ENCODE peak calls at places on chromosome 22, in ten cellular contexts. Y is psoas muscle; O is testis; R is transverse colon; I is upper lobe of left lung; B is suprapubic skin; F is CD8-positive, alpha-beta memory T cell; M is thoracic aorta; L is K562; E is OCI-LY7. P is an unnamed sample. For H3K4me1, the result is how much of the 10 kb centered on the place peaks cover.

GRCh38 chr22:24822471-24822870 is 16.5 kb downstream of the SGSM1 start:
- DNase-seq in L (no peak), F (no peak), Y (no peak), R (no peak), E (no peak), B (no peak), O (no peak), M (no peak), I (no peak), P (no peak)

GRCh38 chr22:44019416-44019815 is 4.7 kb upstream of the PARVB start:
- DNase-seq in B (no peak), Y (no peak), I (no peak), O (no peak), R (no peak), L (no peak), E (no peak), F (no peak), M (no peak), P (no peak)

GRCh38 chr22:47406180-47406723 is 643.8 kb downstream of the TBC1D22A start:
- DNase-seq in I (no peak), Y (no peak), R (no peak), B (peak), L (no peak), F (no peak), E (no peak), M (no peak), O (no peak), P (no peak)

GRCh38 chr22:38570841-38571364 is 920 bp upstream of the DMC1 start:
- DNase-seq in O (peak), L (no peak), F (peak), I (peak), M (no peak), E (peak), Y (peak), R (peak), B (no peak), P (peak)

GRCh38 chr22:37196539-37197450 is 8.7 kb upstream of the C1QTNF6 start:
- DNase-seq in B (peak), I (peak), R (peak), E (no peak), M (no peak), Y (peak), O (peak), F (no peak), L (no peak), P (peak)

GRCh38 chr22:25134028-25134427 is 65.6 kb upstream of the CRYBB3 start:
- DNase-seq in F (no peak), I (peak), Y (no peak), O (no peak), M (no peak), R (peak), L (no peak), E (no peak), B (no peak), P (peak)

GRCh38 chr22:49735411-49736311 is 92.0 kb downstream of the BRD1 start:
- DNase-seq in E (no peak), O (no peak), L (peak), I (peak), Y (no peak), R (no peak), F (no peak), M (no peak), B (no peak), P (no peak)

GRCh38 chr22:35524966-35525686 is 15.5 kb upstream of the RASD2 start:
- DNase-seq in F (no peak), B (no peak), O (peak), Y (no peak), I (no peak), E (no peak), R (no peak), M (no peak), L (no peak), P (no peak)

GRCh38 chr22:36320553-36320952 is 67.2 kb downstream of the MYH9 start:
- DNase-seq in R (no peak), E (no peak), I (no peak), Y (no peak), F (no peak), B (no peak), O (no peak), M (no peak), L (no peak), P (peak)

GRCh38 chr22:32693102-32693501 is 108.4 kb upstream of the TIMP3 start:
- DNase-seq in E (no peak), O (no peak), R (no peak), I (no peak), F (no peak), M (no peak), L (no peak), B (no peak), Y (no peak), P (no peak)

GRCh38 chr22:17451251-17451765 is 82.0 kb downstream of the CECR2 start:
- DNase-seq in R (no peak), I (no peak), F (no peak), Y (no peak), L (no peak), B (no peak), O (no peak), M (no peak), E (no peak), P (no peak)

GRCh38 chr22:44574057-44574456 is 76.0 kb upstream of the RTL6 start:
- DNase-seq in R (no peak), B (peak), E (no peak), I (peak), F (no peak), L (no peak), Y (peak), M (peak), O (peak), P (no peak)

GRCh38 chr22:16970446-16970845 is 37.6 kb downstream of the GAB4 start:
- DNase-seq in M (no peak), I (no peak), F (no peak), L (no peak), B (no peak), Y (no peak), E (peak), O (no peak), R (no peak), P (no peak)

GRCh38 chr22:25564320-25564978 is at the start of gene GRK3:
- DNase-seq in M (no peak), B (peak), E (peak), O (peak), Y (peak), I (peak), L (peak), R (peak), F (peak), P (peak)

GRCh38 chr22:48061726-48062125 is 1299.3 kb downstream of the TBC1D22A start:
- DNase-seq in I (no peak), F (no peak), R (no peak), B (no peak), M (no peak), L (no peak), Y (no peak), O (no peak), E (no peak), P (no peak)

GRCh38 chr22:38069372-38070249 is 12.4 kb downstream of the PICK1 start:
- DNase-seq in I (no peak), R (peak), B (peak), L (peak), O (peak), F (no peak), E (peak), Y (peak), M (peak), P (peak)

GRCh38 chr22:39208013-39208680 is 36.6 kb downstream of the PDGFB start:
- DNase-seq in R (no peak), F (no peak), L (peak), I (peak), B (peak), O (no peak), M (no peak), E (no peak), Y (no peak), P (no peak)

GRCh38 chr22:44272330-44272729 is 40.4 kb downstream of the SHISAL1 start:
- DNase-seq in E (no peak), Y (no peak), I (no peak), R (no peak), O (no peak), L (no peak), M (no peak), B (no peak), F (no peak), P (no peak)

GRCh38 chr22:28788601-28789000 is 11.8 kb downstream of the XBP1 start:
- DNase-seq in R (no peak), Y (no peak), M (no peak), I (no peak), O (no peak), B (no peak), E (no peak), F (no peak), L (no peak), P (no peak)

GRCh38 chr22:37220543-37220968 is 8.3 kb upstream of the SSTR3 start:
- DNase-seq in Y (no peak), B (no peak), L (no peak), R (no peak), E (no peak), I (no peak), M (no peak), F (no peak), O (no peak), P (no peak)

GRCh38 chr22:29720824-29721323 is 1.1 kb downstream of the CABP7 start:
- DNase-seq in F (no peak), O (no peak), I (no peak), M (no peak), B (no peak), R (no peak), Y (no peak), E (no peak), L (no peak), P (no peak)

GRCh38 chr22:35622132-35622913 is 5.2 kb upstream of the MB start:
- DNase-seq in L (no peak), M (no peak), O (peak), F (no peak), E (no peak), R (peak), Y (peak), B (peak), I (no peak), P (peak)

GRCh38 chr22:50218153-50218995 is 17.6 kb downstream of the SELENOO start:
- DNase-seq in I (peak), O (no peak), M (no peak), Y (no peak), R (no peak), E (no peak), L (no peak), B (no peak), F (no peak), P (no peak)

GRCh38 chr22:49255741-49256318 is 571.8 kb downstream of the BRD1 start:
- DNase-seq in L (no peak), O (no peak), B (peak), Y (no peak), E (no peak), M (no peak), F (no peak), R (no peak), I (no peak), P (no peak)

GRCh38 chr22:33272866-33273265 is 214.7 kb upstream of the SYN3 start:
- DNase-seq in Y (no peak), M (no peak), O (no peak), E (peak), B (no peak), R (no peak), F (no peak), L (no peak), I (no peak), P (no peak)

GRCh38 chr22:36860438-36860820 is 377 bp upstream of the NCF4 start:
- DNase-seq in B (no peak), R (no peak), E (no peak), L (no peak), M (no peak), Y (no peak), O (no peak), I (no peak), F (no peak), P (no peak)

GRCh38 chr22:34975721-34976120 is 90.2 kb upstream of the ISX start:
- DNase-seq in O (no peak), B (no peak), L (no peak), M (no peak), E (peak), F (no peak), R (no peak), I (no peak), Y (no peak), P (no peak)

GRCh38 chr22:17114173-17114957 is 6.8 kb downstream of the TMEM121B start:
- DNase-seq in B (no peak), M (no peak), I (no peak), L (no peak), O (no peak), F (no peak), R (no peak), Y (no peak), E (no peak), P (no peak)

GRCh38 chr22:48781868-48782267 is 1045.8 kb downstream of the BRD1 start:
- DNase-seq in I (peak), O (no peak), M (no peak), B (no peak), R (no peak), Y (no peak), F (no peak), L (no peak), E (no peak), P (no peak)

GRCh38 chr22:44669725-44670027 is 32.3 kb upstream of the PRR5 start:
- DNase-seq in I (no peak), Y (no peak), M (no peak), L (peak), E (no peak), F (no peak), R (no peak), O (no peak), B (no peak), P (no peak)

GRCh38 chr22:47795477-47796127 is 1033.2 kb downstream of the TBC1D22A start:
- DNase-seq in M (no peak), O (no peak), E (no peak), F (no peak), Y (no peak), I (no peak), L (no peak), R (no peak), B (peak), P (no peak)

GRCh38 chr22:32587449-32587848 is 112.8 kb downstream of the FBXO7 start:
- DNase-seq in R (no peak), I (no peak), F (no peak), O (peak), Y (peak), B (peak), L (no peak), M (no peak), E (no peak), P (no peak)

GRCh38 chr22:50544078-50544745 is 1.5 kb upstream of the KLHDC7B start:
- DNase-seq in R (peak), Y (peak), B (peak), F (peak), E (peak), I (peak), O (peak), M (no peak), L (no peak), P (peak)

GRCh38 chr22:41468381-41469217 is at the start of the genes ACO2 and PHF5A:
- DNase-seq in Y (peak), I (peak), M (peak), R (peak), F (peak), L (peak), E (peak), B (peak), O (peak), P (peak)

GRCh38 chr22:44538071-44538470 is 40.0 kb upstream of the RTL6 start:
- DNase-seq in R (no peak), Y (no peak), O (no peak), M (no peak), E (no peak), L (no peak), I (no peak), F (no peak), B (no peak), P (no peak)

GRCh38 chr22:37608477-37609239 is at the start of gene GGA1:
- DNase-seq in O (peak), I (peak), M (peak), E (peak), R (peak), F (peak), B (peak), L (peak), Y (peak), P (peak)

GRCh38 chr22:36325163-36326031 is 62.4 kb downstream of the MYH9 start:
- DNase-seq in F (no peak), R (peak), I (peak), M (peak), L (no peak), B (no peak), E (no peak), O (peak), Y (peak), P (peak)

GRCh38 chr22:47369020-47369419 is 606.6 kb downstream of the TBC1D22A start:
- DNase-seq in B (peak), M (no peak), E (no peak), Y (no peak), R (no peak), L (no peak), I (no peak), O (peak), F (no peak), P (no peak)

DNA sequence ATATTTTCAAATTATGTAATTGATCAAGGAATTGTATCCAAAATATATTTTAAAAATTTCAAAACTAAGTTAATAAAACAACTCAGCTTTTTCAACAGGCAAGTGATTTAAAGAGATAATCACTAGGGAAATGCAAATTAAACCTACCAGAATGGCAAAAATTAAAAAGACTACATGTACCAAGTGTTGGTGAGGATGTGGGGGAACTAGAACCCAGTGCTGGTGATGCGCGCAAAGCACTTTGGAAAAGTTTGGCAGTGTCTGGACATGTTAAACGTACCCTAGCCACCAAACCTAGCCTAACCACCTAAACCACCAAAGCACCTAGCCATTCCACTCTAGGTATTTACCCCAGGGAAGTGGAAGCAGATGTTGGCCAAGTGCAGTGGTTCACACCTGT is 22.9 kb downstream of the PACSIN2 start:
- DNase-seq in O (no peak), R (no peak), Y (no peak), M (no peak), L (no peak), B (no peak), E (no peak), F (no peak), I (no peak), P (no peak)
- H3K4me1 ChIP-seq in O (under half), R (under half), Y (under half), M (under half), L (under half), B (half or more), E (under half), F (under half), I (half or more), P (half or more)

DNA sequence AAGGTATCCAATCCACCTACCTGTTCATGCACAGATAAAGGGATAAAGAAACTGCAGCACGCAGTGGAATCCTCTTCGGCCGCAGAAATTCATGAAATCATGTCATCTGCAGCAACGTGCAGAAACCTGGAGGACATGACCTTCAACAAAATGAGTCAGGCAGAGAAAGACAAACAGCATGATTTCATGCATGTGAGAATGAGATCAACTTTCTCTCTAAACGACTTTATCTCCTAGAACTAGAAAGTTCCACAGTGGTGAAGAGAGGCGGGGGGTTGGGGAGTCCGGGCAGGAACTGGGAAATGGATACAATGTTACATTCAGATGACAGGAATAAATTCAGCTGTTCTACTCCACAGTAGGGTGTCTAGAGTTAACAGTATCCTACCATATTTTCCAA is 9.9 kb downstream of the RGL4 start:
- DNase-seq in E (no peak), F (no peak), M (no peak), L (no peak), R (no peak), Y (no peak), O (peak), B (no peak), I (no peak), P (no peak)
- H3K4me3 ChIP-seq in E (no peak), F (no peak), M (no peak), L (no peak), R (no peak), Y (no peak), O (no peak), B (no peak), I (no peak), P (no peak)

GRCh38 chr22:42919199-42919598 is 62.1 kb upstream of the ARFGAP3 start:
- DNase-seq in E (no peak), Y (no peak), O (no peak), M (no peak), L (no peak), R (no peak), B (no peak), I (no peak), F (no peak), P (no peak)
- H3K4me1 ChIP-seq in E (under half), Y (half or more), O (under half), M (under half), L (under half), R (under half), B (half or more), I (under half), F (under half), P (under half)

GRCh38 chr22:27226666-27227065 is 569.3 kb downstream of the MIAT start:
- DNase-seq in E (no peak), B (no peak), M (no peak), I (no peak), R (no peak), L (no peak), O (no peak), F (no peak), Y (no peak), P (no peak)

GRCh38 chr22:27222178-27222577 is 564.8 kb downstream of the MIAT start:
- DNase-seq in I (no peak), Y (no peak), B (no peak), M (no peak), F (no peak), R (no peak), L (no peak), E (no peak), O (no peak), P (no peak)

GRCh38 chr22:27224485-27225364 is 567.3 kb downstream of the MIAT start:
- DNase-seq in B (no peak), F (no peak), E (no peak), O (peak), I (no peak), M (no peak), R (no peak), Y (peak), L (no peak), P (no peak)

GRCh38 chr22:27220349-27220748 is 563.0 kb downstream of the MIAT start:
- DNase-seq in O (no peak), L (no peak), E (no peak), I (no peak), M (no peak), B (no peak), F (no peak), R (no peak), Y (peak), P (no peak)

GRCh38 chr22:27223317-27224177 is 566.2 kb downstream of the MIAT start:
- DNase-seq in I (no peak), E (no peak), Y (no peak), F (no peak), B (no peak), O (no peak), L (no peak), M (no peak), R (no peak), P (no peak)
- H3K4me3 ChIP-seq in I (no peak), E (no peak), Y (no peak), F (no peak), B (no peak), O (no peak), L (no peak), M (no peak), R (no peak), P (no peak)

GRCh38 chr22:19142394-19142793 is 2.1 kb downstream of the ESS2 start:
- DNase-seq in F (no peak), B (no peak), R (no peak), O (no peak), I (no peak), L (no peak), M (no peak), Y (no peak), E (no peak), P (no peak)
- H3K4me1 ChIP-seq in F (under half), B (under half), R (under half), O (under half), I (under half), L (under half), M (under half), Y (under half), E (under half), P (under half)

GRCh38 chr22:46045459-46046298 is 68.7 kb upstream of the WNT7B start:
- DNase-seq in B (peak), F (no peak), M (no peak), E (no peak), I (peak), O (peak), L (no peak), Y (no peak), R (peak), P (peak)
- H3K4me3 ChIP-seq in B (peak), F (peak), M (peak), E (no peak), I (peak), O (peak), L (no peak), Y (peak), R (peak), P (peak)

DNA sequence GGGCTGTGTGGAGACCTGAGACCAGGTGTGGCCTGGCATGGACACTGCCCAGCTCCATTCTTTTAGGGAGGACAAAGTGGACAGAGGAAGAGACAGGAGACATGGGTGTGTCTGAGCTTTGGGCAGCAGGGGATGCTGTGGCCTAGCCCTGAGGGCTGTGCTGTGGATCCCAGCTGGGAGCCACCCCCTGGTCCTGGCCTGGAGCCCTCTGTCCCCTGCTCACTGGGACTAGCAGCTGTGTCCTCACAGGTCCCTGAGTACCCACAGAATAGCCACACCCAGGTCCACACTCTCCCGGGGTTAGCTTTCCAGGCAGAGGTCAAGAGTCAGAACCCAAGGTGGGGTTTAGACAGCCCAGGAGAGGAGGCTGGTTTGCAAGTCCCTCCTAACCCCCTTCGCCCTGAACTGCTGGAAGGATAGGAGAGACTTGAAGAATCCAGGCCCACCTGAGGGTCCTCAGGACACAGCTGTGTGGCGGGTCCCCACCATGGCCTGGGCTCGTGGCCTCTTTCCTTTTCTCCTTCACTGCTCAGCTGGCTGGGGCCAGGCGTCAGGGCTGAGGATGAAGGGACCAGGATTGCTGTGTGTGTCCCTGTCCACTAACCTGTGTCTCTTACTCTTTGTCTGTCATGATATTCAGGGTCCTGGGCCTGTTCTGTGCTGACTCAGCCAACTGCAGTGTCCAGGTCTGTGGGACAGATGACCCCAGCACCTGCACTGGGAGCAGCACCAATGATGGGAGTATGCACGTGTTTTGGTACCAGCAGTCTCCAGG is 78.5 kb upstream of the VPREB1 start:
- DNase-seq in M (no peak), E (peak), L (no peak), Y (no peak), F (no peak), B (no peak), I (no peak), R (no peak), O (no peak), P (no peak)
- H3K4me1 ChIP-seq in M (under half), E (half or more), L (under half), Y (under half), F (under half), B (under half), I (under half), R (under half), O (under half), P (under half)